ENCODE peak calls at places on chromosome 3, in seven cellular contexts. H is H7; E is astrocyte; Q is brain microvascular endothelial cell; T is CD8-positive, alpha-beta memory T cell; G is NT2/D1; X is gastrocnemius medialis. P is an unnamed sample. For H3K36me3, the result is how much of the 10 kb centered on the place peaks cover.

GRCh38 chr3:127166501-127167065 is 26.3 kb upstream of the PRR23E start:
- DNase-seq in H (no peak), E (no peak), Q (no peak), T (no peak), G (no peak), X (no peak), P (no peak)

GRCh38 chr3:17158941-17159682 is 274.4 kb downstream of the PLCL2 start:
- DNase-seq in H (no peak), E (peak), Q (no peak), T (no peak), G (no peak), X (peak), P (peak)

GRCh38 chr3:189710620-189711388 is 79.6 kb downstream of the TP63 start:
- DNase-seq in H (peak), E (peak), Q (peak), T (no peak), G (no peak), X (peak), P (peak)

GRCh38 chr3:170483485-170484262 is 65.0 kb downstream of the CLDN11 start:
- DNase-seq in H (peak), E (no peak), Q (no peak), T (no peak), G (no peak), X (no peak), P (no peak)

GRCh38 chr3:128969993-128970740 is 23.7 kb downstream of the CFAP92 start:
- DNase-seq in H (peak), E (no peak), Q (no peak), T (peak), G (peak), X (no peak), P (no peak)

GRCh38 chr3:11423868-11424267 is 151.7 kb downstream of the ATG7 start:
- DNase-seq in H (no peak), E (no peak), Q (no peak), T (no peak), G (no peak), X (no peak), P (no peak)

GRCh38 chr3:63613561-63613960 is 38.9 kb upstream of the SNTN start:
- DNase-seq in H (no peak), E (peak), Q (no peak), T (no peak), G (no peak), X (no peak), P (peak)

GRCh38 chr3:129346690-129347440 is 68.2 kb downstream of the HMCES start:
- DNase-seq in H (no peak), E (no peak), Q (no peak), T (peak), G (no peak), X (no peak), P (no peak)

GRCh38 chr3:76859596-76859995 is 180.3 kb upstream of the ROBO2 start:
- DNase-seq in H (no peak), E (no peak), Q (peak), T (no peak), G (no peak), X (no peak), P (no peak)

GRCh38 chr3:88084006-88084597 is 25.0 kb downstream of the ZNF654 start:
- DNase-seq in H (no peak), E (no peak), Q (no peak), T (no peak), G (no peak), X (no peak), P (no peak)

GRCh38 chr3:10428393-10429091 is 76.8 kb downstream of the ATP2B2 start:
- DNase-seq in H (peak), E (no peak), Q (no peak), T (peak), G (no peak), X (peak), P (no peak)

GRCh38 chr3:127053026-127053425 is 70.1 kb downstream of the PLXNA1 start:
- DNase-seq in H (no peak), E (no peak), Q (no peak), T (peak), G (no peak), X (no peak), P (no peak)

GRCh38 chr3:156812521-156813335 is 13.4 kb upstream of the LEKR1 start:
- DNase-seq in H (no peak), E (peak), Q (peak), T (no peak), G (no peak), X (peak), P (peak)

GRCh38 chr3:34106879-34107278 is 308.4 kb downstream of the PDCD6IP start:
- DNase-seq in H (peak), E (no peak), Q (peak), T (no peak), G (peak), X (no peak), P (peak)

GRCh38 chr3:121111914-121112612 is 204.1 kb downstream of the STXBP5L start:
- DNase-seq in H (peak), E (no peak), Q (no peak), T (no peak), G (peak), X (no peak), P (no peak)

GRCh38 chr3:30311781-30312180 is 294.6 kb upstream of the TGFBR2 start:
- DNase-seq in H (no peak), E (no peak), Q (no peak), T (no peak), G (no peak), X (no peak), P (no peak)

GRCh38 chr3:185176756-185177359 is 24.0 kb upstream of the C3orf70 start:
- DNase-seq in H (peak), E (no peak), Q (peak), T (no peak), G (peak), X (no peak), P (no peak)

GRCh38 chr3:160810360-160810759 is 54.3 kb downstream of the PPM1L start:
- DNase-seq in H (no peak), E (peak), Q (no peak), T (no peak), G (no peak), X (peak), P (no peak)

GRCh38 chr3:1190576-1190975 is 97.8 kb downstream of the CNTN6 start:
- DNase-seq in H (no peak), E (peak), Q (no peak), T (no peak), G (no peak), X (no peak), P (peak)

GRCh38 chr3:109442531-109442930 is 105.2 kb upstream of the DPPA4 start:
- DNase-seq in H (no peak), E (no peak), Q (no peak), T (no peak), G (no peak), X (no peak), P (no peak)

GRCh38 chr3:134840459-134840858 is 45.4 kb downstream of the EPHB1 start:
- DNase-seq in H (no peak), E (no peak), Q (no peak), T (no peak), G (no peak), X (no peak), P (no peak)

GRCh38 chr3:98269846-98270245 is 5.8 kb downstream of the OR5H6 start:
- DNase-seq in H (no peak), E (no peak), Q (no peak), T (no peak), G (no peak), X (no peak), P (no peak)

GRCh38 chr3:151724846-151725562 is 8.7 kb upstream of the AADACL2 start:
- DNase-seq in H (no peak), E (peak), Q (peak), T (no peak), G (no peak), X (no peak), P (peak)

GRCh38 chr3:141231923-141232861 is 567 bp downstream of the PXYLP1 start:
- DNase-seq in H (peak), E (no peak), Q (no peak), T (peak), G (peak), X (no peak), P (peak)

DNA sequence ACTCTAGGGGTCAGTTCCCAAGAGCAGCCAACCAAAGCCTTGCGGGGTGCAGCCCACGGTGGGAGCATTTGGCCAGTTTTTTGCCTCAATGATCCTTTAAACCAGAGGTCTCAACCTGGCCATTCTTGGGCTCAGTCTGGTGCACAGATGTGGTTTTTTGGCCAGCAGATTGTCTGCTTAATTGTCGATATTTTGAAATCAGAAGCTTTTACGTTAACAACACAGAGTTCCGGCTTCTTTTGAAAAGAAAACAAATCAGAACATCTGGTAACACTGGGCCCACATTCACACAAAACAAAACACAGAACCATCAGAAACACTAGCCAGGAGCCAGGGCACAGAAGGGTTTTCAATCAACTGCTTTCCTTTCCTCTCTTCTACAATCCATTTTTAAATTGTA is 127.7 kb downstream of the XXYLT1 start:
- DNase-seq in H (no peak), E (no peak), Q (no peak), T (no peak), G (no peak), X (no peak), P (no peak)
- H3K36me3 ChIP-seq in H (under half), E (under half), Q (under half), T (under half), G (under half), X (under half), P (under half)

GRCh38 chr3:143286392-143287010 is 166.9 kb downstream of the CHST2 start:
- DNase-seq in H (no peak), E (no peak), Q (no peak), T (no peak), G (no peak), X (no peak), P (no peak)
- H3K36me3 ChIP-seq in H (under half), E (under half), Q (under half), T (under half), G (under half), X (under half), P (under half)

GRCh38 chr3:59103552-59103951 is 53.7 kb upstream of the CFAP20DC start:
- DNase-seq in H (no peak), E (no peak), Q (no peak), T (no peak), G (no peak), X (no peak), P (no peak)
- H3K36me3 ChIP-seq in H (under half), E (under half), Q (under half), T (under half), G (under half), X (under half), P (under half)

GRCh38 chr3:155495387-155495786 is 201.9 kb upstream of the STRIT1 start:
- DNase-seq in H (no peak), E (peak), Q (peak), T (no peak), G (no peak), X (no peak), P (no peak)

GRCh38 chr3:155496206-155496605 is 202.7 kb upstream of the STRIT1 start:
- DNase-seq in H (no peak), E (no peak), Q (no peak), T (no peak), G (no peak), X (no peak), P (no peak)

GRCh38 chr3:155492841-155493240 is 199.4 kb upstream of the STRIT1 start:
- DNase-seq in H (no peak), E (no peak), Q (no peak), T (no peak), G (no peak), X (no peak), P (no peak)

GRCh38 chr3:155491696-155492095 is 198.2 kb upstream of the STRIT1 start:
- DNase-seq in H (no peak), E (no peak), Q (no peak), T (no peak), G (no peak), X (no peak), P (no peak)

DNA sequence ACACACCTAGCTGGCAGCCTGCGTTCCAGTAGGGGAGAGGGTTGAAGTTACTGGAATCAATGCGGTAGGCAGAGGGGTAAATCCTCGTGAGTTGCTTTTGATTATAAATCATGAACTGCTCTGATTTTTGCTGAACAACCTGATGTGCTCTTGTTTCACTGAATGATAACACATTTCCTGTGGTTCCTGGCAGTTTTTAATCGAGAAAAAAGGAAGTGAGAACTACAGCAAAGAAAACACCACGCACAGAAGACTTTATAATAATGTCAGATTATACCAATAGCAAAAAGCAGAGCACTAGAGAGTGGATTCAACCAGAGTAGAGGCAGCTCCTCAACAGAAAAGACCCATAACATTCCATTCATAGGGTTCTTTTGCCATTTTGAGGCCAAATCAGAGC is 200.8 kb upstream of the STRIT1 start:
- DNase-seq in H (no peak), E (no peak), Q (no peak), T (no peak), G (no peak), X (no peak), P (no peak)
- H3K36me3 ChIP-seq in H (under half), E (under half), Q (under half), T (under half), G (under half), X (under half), P (under half)

DNA sequence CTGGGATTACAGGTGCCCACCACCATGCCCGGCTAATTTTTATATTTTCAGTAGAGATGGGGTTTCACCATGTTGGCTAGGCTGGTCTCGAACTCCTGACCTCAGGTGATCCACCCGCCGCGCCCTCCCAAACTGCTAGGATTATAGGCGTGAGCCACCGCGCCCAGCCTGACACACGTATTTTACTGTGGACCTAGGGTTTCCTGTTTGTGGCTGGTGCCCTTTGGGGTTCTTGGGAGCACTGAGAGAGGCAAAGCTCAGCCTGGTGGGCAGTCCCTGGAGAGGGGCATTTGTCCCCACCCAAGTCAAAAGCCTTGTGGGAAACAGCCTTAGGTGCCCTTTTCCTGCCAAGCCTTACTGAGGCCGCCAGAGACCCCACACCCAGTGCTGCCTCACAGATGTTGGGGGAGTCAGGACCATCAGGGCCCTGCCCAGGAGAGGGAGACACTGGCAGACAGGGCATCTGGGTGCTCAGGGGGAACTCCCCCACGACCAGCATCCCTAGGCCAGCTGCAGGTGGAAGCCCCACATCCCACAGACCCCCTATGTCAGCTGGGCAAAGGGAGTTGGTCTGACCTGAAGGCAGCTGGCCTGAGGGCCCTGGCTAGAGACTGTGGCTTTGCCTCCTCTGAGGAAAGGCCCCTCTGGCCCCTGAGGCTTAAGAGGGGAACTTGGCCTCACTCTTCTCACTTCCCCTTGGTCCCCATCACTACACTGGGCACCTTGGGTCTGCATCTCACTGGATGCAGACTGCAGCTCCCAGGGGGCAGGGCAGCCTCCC is 35.1 kb downstream of the DNAH1 start:
- DNase-seq in H (no peak), E (no peak), Q (no peak), T (peak), G (no peak), X (no peak), P (no peak)
- H3K36me3 ChIP-seq in H (under half), E (under half), Q (under half), T (under half), G (under half), X (under half), P (under half)

DNA sequence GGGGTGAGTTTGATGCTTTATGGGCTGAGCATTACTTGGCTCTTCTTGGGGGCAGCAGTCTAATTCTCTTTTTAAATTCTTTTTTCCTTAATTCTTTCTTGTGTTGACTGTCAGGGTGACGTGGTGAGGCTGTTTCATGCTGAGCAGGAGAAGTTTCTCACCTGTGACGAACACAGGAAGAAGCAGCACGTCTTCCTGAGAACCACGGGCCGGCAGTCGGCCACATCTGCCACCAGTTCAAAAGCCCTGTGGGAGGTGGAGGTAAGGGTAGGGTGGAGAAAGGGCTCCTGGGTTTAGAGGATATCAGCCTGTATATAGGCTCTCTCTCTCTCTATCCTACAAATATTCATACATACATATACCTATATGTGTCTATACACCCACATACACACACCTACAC is 152.3 kb downstream of the ITPR1 start:
- DNase-seq in H (no peak), E (no peak), Q (no peak), T (no peak), G (no peak), X (no peak), P (no peak)
- H3K36me3 ChIP-seq in H (under half), E (under half), Q (under half), T (under half), G (under half), X (under half), P (under half)

DNA sequence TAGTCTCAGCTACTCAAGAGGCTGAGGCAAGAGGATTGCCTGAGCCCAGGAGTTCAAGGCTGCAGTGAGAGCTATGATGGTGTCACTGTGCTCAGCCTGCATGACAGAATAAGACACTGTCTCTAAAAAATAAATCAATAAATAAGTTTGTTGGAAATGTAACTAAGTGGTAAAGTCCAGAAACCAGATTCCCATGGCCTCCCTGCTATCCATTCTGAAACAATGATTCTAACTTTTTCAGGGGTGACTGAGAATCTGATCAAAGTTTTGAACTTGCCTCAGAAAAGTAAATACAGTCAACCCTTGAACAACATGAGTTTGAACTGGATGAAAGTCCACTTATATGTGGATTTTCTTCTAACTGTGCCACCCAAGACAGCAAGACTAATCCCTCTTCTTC is 86.2 kb downstream of the NBEAL2 start:
- DNase-seq in H (no peak), E (no peak), Q (no peak), T (no peak), G (no peak), X (no peak), P (no peak)
- H3K36me3 ChIP-seq in H (under half), E (under half), Q (under half), T (under half), G (half or more), X (under half), P (under half)

DNA sequence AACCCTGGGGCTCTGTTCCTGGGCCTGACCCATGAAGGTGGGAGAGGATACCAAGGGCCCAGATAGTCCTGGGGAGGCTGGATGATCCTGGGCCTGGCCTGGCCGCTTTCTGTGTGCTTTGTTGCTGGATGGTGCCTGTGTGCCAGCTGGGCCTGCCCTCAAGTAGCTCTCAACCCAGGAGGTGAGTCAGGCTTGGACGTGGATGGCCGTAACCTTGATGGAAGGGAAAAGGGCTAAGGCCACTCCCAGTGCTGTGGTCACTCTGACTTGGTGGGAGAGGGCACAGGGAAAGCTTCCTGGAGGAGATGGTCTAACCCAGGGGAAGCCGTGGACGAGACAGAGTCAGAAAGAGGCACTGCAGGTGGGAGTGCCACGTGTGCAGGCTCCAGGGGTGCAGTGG is 9.4 kb downstream of the TMEM43 start:
- DNase-seq in H (no peak), E (no peak), Q (no peak), T (no peak), G (no peak), X (no peak), P (no peak)
- H3K36me3 ChIP-seq in H (under half), E (half or more), Q (half or more), T (half or more), G (half or more), X (under half), P (half or more)

P was measured in mammary epithelial cell.